ENCODE peak calls at places on chromosomes 2 and 18, in ten cellular contexts. Z is tibial artery, Y is endodermal cell, Q is heart right ventricle, N is A549, P is HepG2, F is glutamatergic neuron, J is foreskin fibroblast, A is upper lobe of left lung, X is cardiac muscle cell. K is an unnamed sample.

GRCh38 chr18:73895701-73896100 is 251.9 kb downstream of the FBXO15 start:
- DNase-seq in Z (no peak), Y (peak), Q (no peak), N (no peak), P (peak), F (no peak), J (no peak), A (no peak), X (no peak), K (no peak)

GRCh38 chr18:2337552-2338141 is 233.7 kb downstream of the METTL4 start:
- DNase-seq in Z (peak), Y (peak), Q (peak), N (peak), P (peak), F (peak), J (peak), A (no peak), X (peak), K (no peak)

GRCh38 chr2:5695641-5696350 is 3.6 kb downstream of the SOX11 start:
- DNase-seq in Z (no peak), Y (peak), Q (no peak), N (no peak), P (no peak), F (peak), J (no peak), A (peak), X (peak), K (no peak)

GRCh38 chr2:240703417-240704341 is 12.0 kb downstream of the AQP12A start:
- DNase-seq in Z (no peak), Y (no peak), Q (peak), N (no peak), P (no peak), F (no peak), J (no peak), A (peak), X (no peak), K (no peak)

GRCh38 chr2:185006481-185006880 is 408.2 kb downstream of the ZNF804A start:
- DNase-seq in Z (no peak), Y (peak), Q (no peak), N (no peak), P (no peak), F (no peak), J (no peak), A (no peak), X (no peak), K (no peak)

GRCh38 chr2:202375006-202375610 is 1.0 kb upstream of the BMPR2 start:
- DNase-seq in Z (peak), Y (peak), Q (peak), N (no peak), P (peak), F (peak), J (peak), A (peak), X (peak), K (peak)

GRCh38 chr2:32947076-32947483 is 327 bp downstream of the LTBP1 start:
- DNase-seq in Z (no peak), Y (peak), Q (peak), N (peak), P (no peak), F (peak), J (no peak), A (no peak), X (no peak), K (peak)

GRCh38 chr18:76979111-76979751 is 153.4 kb downstream of the MBP start:
- DNase-seq in Z (no peak), Y (peak), Q (no peak), N (no peak), P (no peak), F (no peak), J (no peak), A (no peak), X (no peak), K (no peak)

GRCh38 chr2:217622205-217622621 is 380.6 kb downstream of the TNS1 start:
- DNase-seq in Z (no peak), Y (peak), Q (no peak), N (no peak), P (peak), F (no peak), J (no peak), A (no peak), X (peak), K (no peak)

GRCh38 chr2:33581857-33582256 is 17.2 kb downstream of the FAM98A start:
- DNase-seq in Z (no peak), Y (no peak), Q (no peak), N (no peak), P (no peak), F (no peak), J (no peak), A (no peak), X (no peak), K (no peak)

GRCh38 chr2:234968633-234969328 is 17.0 kb downstream of the SH3BP4 start:
- DNase-seq in Z (no peak), Y (no peak), Q (no peak), N (no peak), P (no peak), F (no peak), J (no peak), A (no peak), X (no peak), K (no peak)

GRCh38 chr2:174699993-174700766 is 64.1 kb downstream of the CHRNA1 start:
- DNase-seq in Z (no peak), Y (no peak), Q (no peak), N (peak), P (peak), F (no peak), J (peak), A (no peak), X (peak), K (no peak)

GRCh38 chr2:132588576-132588975 is 81.4 kb downstream of the LYPD1 start:
- DNase-seq in Z (no peak), Y (no peak), Q (no peak), N (no peak), P (no peak), F (no peak), J (no peak), A (no peak), X (no peak), K (no peak)

GRCh38 chr2:230772189-230772588 is 59.5 kb downstream of the CAB39 start:
- DNase-seq in Z (no peak), Y (no peak), Q (no peak), N (no peak), P (no peak), F (no peak), J (no peak), A (no peak), X (no peak), K (no peak)

GRCh38 chr2:228917195-228917594 is 353.9 kb downstream of the PID1 start:
- DNase-seq in Z (no peak), Y (no peak), Q (no peak), N (no peak), P (no peak), F (no peak), J (peak), A (no peak), X (peak), K (no peak)

GRCh38 chr18:75125359-75126331 is 83.3 kb downstream of the PTGR3 start:
- DNase-seq in Z (no peak), Y (peak), Q (no peak), N (no peak), P (peak), F (no peak), J (no peak), A (peak), X (peak), K (no peak)

GRCh38 chr2:222000326-222000725 is 298.5 kb downstream of the PAX3 start:
- DNase-seq in Z (no peak), Y (no peak), Q (no peak), N (no peak), P (no peak), F (no peak), J (peak), A (no peak), X (no peak), K (no peak)

GRCh38 chr2:26178746-26179436 is 6.0 kb downstream of the GAREM2 start:
- DNase-seq in Z (no peak), Y (peak), Q (peak), N (no peak), P (no peak), F (peak), J (no peak), A (peak), X (peak), K (no peak)

GRCh38 chr2:96953611-96954489 is 32.5 kb downstream of the FAM178B start:
- DNase-seq in Z (no peak), Y (peak), Q (no peak), N (no peak), P (no peak), F (no peak), J (no peak), A (no peak), X (no peak), K (no peak)

GRCh38 chr2:216308532-216308931 is 63.8 kb downstream of the MARCHF4 start:
- DNase-seq in Z (no peak), Y (no peak), Q (no peak), N (no peak), P (no peak), F (no peak), J (no peak), A (no peak), X (no peak), K (no peak)

GRCh38 chr18:35162995-35163394 is 77.8 kb upstream of the ZNF397 start:
- DNase-seq in Z (no peak), Y (no peak), Q (no peak), N (no peak), P (no peak), F (no peak), J (no peak), A (no peak), X (no peak), K (no peak)

GRCh38 chr2:240648155-240648649 is 22.9 kb downstream of the GPR35 start:
- DNase-seq in Z (no peak), Y (no peak), Q (no peak), N (no peak), P (no peak), F (no peak), J (no peak), A (no peak), X (no peak), K (no peak)

GRCh38 chr2:145930318-145930717 is 1410.4 kb upstream of the ZEB2 start:
- DNase-seq in Z (no peak), Y (no peak), Q (no peak), N (no peak), P (no peak), F (no peak), J (no peak), A (no peak), X (no peak), K (no peak)

GRCh38 chr2:99571609-99572344 is 82.0 kb upstream of the REV1 start:
- DNase-seq in Z (no peak), Y (no peak), Q (no peak), N (no peak), P (no peak), F (no peak), J (no peak), A (no peak), X (no peak), K (no peak)

GRCh38 chr18:55509631-55510372 is 78.2 kb downstream of the TCF4 start:
- DNase-seq in Z (no peak), Y (no peak), Q (no peak), N (no peak), P (no peak), F (no peak), J (peak), A (no peak), X (peak), K (no peak)

GRCh38 chr2:100208375-100208774 is 66.0 kb upstream of the AFF3 start:
- DNase-seq in Z (no peak), Y (no peak), Q (no peak), N (no peak), P (no peak), F (peak), J (peak), A (peak), X (no peak), K (no peak)

GRCh38 chr2:26610504-26611335 is 30.4 kb downstream of the CIB4 start:
- DNase-seq in Z (no peak), Y (no peak), Q (no peak), N (no peak), P (peak), F (no peak), J (no peak), A (no peak), X (no peak), K (no peak)

GRCh38 chr2:20614201-20615045 is 36.5 kb downstream of the HS1BP3 start:
- DNase-seq in Z (peak), Y (peak), Q (no peak), N (no peak), P (peak), F (peak), J (no peak), A (no peak), X (no peak), K (no peak)

GRCh38 chr2:230765611-230766300 is 53.1 kb downstream of the CAB39 start:
- DNase-seq in Z (no peak), Y (no peak), Q (no peak), N (no peak), P (no peak), F (no peak), J (no peak), A (no peak), X (peak), K (no peak)

GRCh38 chr2:30915485-30915884 is 108.2 kb upstream of the CAPN13 start:
- DNase-seq in Z (no peak), Y (peak), Q (peak), N (no peak), P (peak), F (peak), J (no peak), A (no peak), X (no peak), K (peak)

GRCh38 chr2:58950795-58951462 is 709.8 kb upstream of the FANCL start:
- DNase-seq in Z (no peak), Y (no peak), Q (peak), N (no peak), P (no peak), F (no peak), J (no peak), A (no peak), X (no peak), K (no peak)

GRCh38 chr2:3209258-3209657 is 168.4 kb downstream of the EIPR1 start:
- DNase-seq in Z (no peak), Y (peak), Q (no peak), N (no peak), P (no peak), F (no peak), J (no peak), A (no peak), X (no peak), K (no peak)

GRCh38 chr18:23133860-23134779 is 1.2 kb upstream of the CABLES1 start:
- DNase-seq in Z (no peak), Y (peak), Q (no peak), N (peak), P (peak), F (no peak), J (no peak), A (no peak), X (no peak), K (peak)

GRCh38 chr2:204272089-204272488 is 273.2 kb upstream of the PARD3B start:
- DNase-seq in Z (no peak), Y (peak), Q (no peak), N (no peak), P (no peak), F (no peak), J (no peak), A (no peak), X (no peak), K (no peak)

GRCh38 chr2:13681936-13682335 is 950.6 kb upstream of the LRATD1 start:
- DNase-seq in Z (no peak), Y (no peak), Q (no peak), N (no peak), P (no peak), F (no peak), J (peak), A (no peak), X (no peak), K (no peak)

GRCh38 chr2:102758433-102758832 is 3.4 kb upstream of the TMEM182 start:
- DNase-seq in Z (no peak), Y (no peak), Q (no peak), N (no peak), P (no peak), F (no peak), J (no peak), A (no peak), X (no peak), K (no peak)

GRCh38 chr18:48037481-48038271 is 107.2 kb upstream of the SMAD2 start:
- DNase-seq in Z (peak), Y (peak), Q (peak), N (no peak), P (no peak), F (peak), J (no peak), A (no peak), X (peak), K (no peak)

GRCh38 chr2:165193178-165193777 is 10.6 kb downstream of the SCN3A start:
- DNase-seq in Z (no peak), Y (no peak), Q (no peak), N (no peak), P (no peak), F (no peak), J (no peak), A (no peak), X (no peak), K (no peak)

DNA sequence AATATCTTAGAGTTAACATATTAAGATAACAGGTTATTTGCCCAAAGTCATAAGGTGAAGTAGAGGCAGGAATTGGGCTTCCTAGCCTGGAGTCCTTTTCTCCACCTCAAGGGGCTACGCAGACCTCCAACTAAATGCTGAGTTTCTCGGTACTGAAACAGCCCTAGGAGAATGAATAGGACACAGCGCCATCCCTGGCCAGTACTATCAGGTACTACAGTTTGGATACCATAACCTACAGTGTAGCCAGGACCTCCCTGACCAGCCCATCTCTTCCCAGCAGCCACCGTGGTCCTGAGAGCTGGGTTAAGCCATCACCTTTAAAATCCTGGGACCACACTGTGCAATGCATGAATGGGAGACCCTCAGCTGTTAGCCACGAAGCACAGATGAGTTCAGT is 15.7 kb downstream of the CASP8 start:
- DNase-seq in Z (no peak), Y (peak), Q (no peak), N (no peak), P (no peak), F (no peak), J (no peak), A (no peak), X (no peak), K (no peak)
- TF ChIP-seq CTCF in Z (no peak), Y (peak), Q (no peak), N (no peak), P (peak), F (no peak), J (no peak), A (no peak), X (no peak), K (no peak)

GRCh38 chr2:189441709-189442074 is 418 bp downstream of the WDR75 start:
- DNase-seq in Z (no peak), Y (no peak), Q (no peak), N (peak), P (no peak), F (no peak), J (no peak), A (no peak), X (no peak), K (no peak)

GRCh38 chr2:189440947-189441708 is at the start of gene WDR75:
- DNase-seq in Z (peak), Y (peak), Q (peak), N (peak), P (peak), F (peak), J (peak), A (peak), X (peak), K (peak)

GRCh38 chr2:189437931-189438330 is 3.3 kb upstream of the WDR75 start:
- DNase-seq in Z (no peak), Y (no peak), Q (no peak), N (no peak), P (no peak), F (no peak), J (no peak), A (no peak), X (no peak), K (no peak)

GRCh38 chr2:189440644-189440946 is 679 bp upstream of the WDR75 start:
- DNase-seq in Z (no peak), Y (no peak), Q (no peak), N (no peak), P (no peak), F (peak), J (no peak), A (no peak), X (no peak), K (no peak)

DNA sequence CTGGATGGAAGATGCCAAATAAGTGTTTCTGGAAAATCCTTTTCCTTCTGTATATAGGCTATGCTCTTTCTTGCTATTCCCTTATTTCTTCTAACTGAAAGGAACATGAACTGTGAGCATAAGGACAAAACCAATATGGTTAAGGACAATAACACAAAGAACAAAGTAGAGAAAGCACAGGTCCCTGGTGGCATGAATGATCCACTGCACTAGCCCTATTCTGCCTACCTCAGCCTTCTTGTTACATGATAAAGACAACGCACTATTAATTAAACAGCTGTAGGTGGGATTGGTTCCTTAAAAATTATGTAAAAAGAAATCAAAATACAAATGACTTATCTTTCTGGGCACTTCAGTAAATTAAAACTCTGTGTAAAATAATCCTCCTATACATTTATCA is 1.9 kb upstream of the WDR75 start:
- DNase-seq in Z (no peak), Y (no peak), Q (no peak), N (peak), P (peak), F (no peak), J (no peak), A (no peak), X (no peak), K (no peak)
- TF ChIP-seq CTCF in Z (no peak), Y (peak), Q (no peak), N (no peak), P (no peak), F (peak), J (no peak), A (no peak), X (no peak), K (peak)

GRCh38 chr2:42385225-42385624 is 24.2 kb upstream of the COX7A2L start:
- DNase-seq in Z (no peak), Y (peak), Q (no peak), N (no peak), P (peak), F (peak), J (no peak), A (no peak), X (peak), K (no peak)
- TF ChIP-seq CTCF in Z (no peak), Y (peak), Q (peak), N (peak), P (peak), F (no peak), J (peak), A (no peak), X (peak), K (peak)

DNA sequence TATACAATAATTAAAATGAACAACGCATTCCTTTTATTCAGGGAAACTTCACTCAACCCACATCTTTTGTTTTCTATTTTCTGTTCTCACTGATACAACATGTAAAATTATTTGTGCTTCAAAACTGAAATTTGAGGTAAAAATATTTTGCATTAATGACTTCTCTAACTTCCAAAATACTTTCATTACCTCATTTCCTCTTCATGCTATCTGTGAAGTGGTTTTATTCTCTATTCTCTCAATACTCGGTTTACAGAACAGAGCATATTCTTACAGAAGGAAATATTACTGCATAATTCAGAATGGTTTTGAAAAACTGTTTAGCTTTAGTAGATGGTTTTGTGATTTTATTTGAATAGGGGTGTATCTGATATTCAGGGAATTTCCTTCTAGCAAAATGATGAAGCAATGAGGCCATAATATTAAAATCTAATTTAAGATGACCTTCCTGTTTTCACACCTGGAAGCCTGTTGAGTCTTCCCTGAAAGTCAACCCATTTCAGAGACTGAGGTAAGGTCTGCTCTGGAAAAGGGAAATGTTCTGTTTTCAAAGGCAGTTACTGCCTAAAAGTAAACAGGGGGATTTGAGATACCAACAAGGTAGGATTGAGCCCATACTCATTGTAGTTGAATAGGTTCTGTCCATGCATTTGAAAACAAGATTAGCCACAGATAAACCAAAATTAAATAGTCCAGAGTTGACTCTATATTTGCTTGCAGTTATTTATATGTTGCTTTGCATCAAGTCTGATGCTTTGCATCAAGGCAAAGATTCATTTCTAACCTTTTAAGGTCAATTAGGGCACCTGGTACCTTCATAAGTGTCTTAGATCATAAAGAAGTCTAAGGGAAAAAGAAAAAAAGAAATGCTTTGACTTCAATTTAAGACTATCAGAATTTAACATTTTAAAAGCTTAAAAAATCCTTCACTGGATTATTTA is 50.8 kb upstream of the PEX13 start:
- DNase-seq in Z (no peak), Y (no peak), Q (no peak), N (no peak), P (no peak), F (no peak), J (no peak), A (no peak), X (no peak), K (no peak)
- TF ChIP-seq CTCF in Z (no peak), Y (no peak), Q (no peak), N (no peak), P (no peak), F (no peak), J (no peak), A (no peak), X (no peak), K (no peak)

K was measured in progenitor cell of endocrine pancreas.